ENCODE peak calls at places on chromosomes 2 and 18, in eight cellular contexts. K is IMR-90, B is MCF 10A, D is heart right ventricle, L is thyroid gland, M is WTC11, U is stomach, P is H9. G is an unnamed sample.

GRCh38 chr2:122100371-122101150 is 345.1 kb downstream of the TSN start:
- DNase-seq in L (no peak), K (peak), U (no peak), D (no peak), B (no peak), M (no peak), P (peak), G (no peak)

GRCh38 chr2:236400046-236400574 is 135.9 kb upstream of the ASB18 start:
- DNase-seq in D (no peak), M (no peak), B (no peak), K (no peak), P (no peak), U (no peak), L (no peak), G (no peak)

GRCh38 chr18:64244571-64244970 is 95.7 kb upstream of the LINC00305 start:
- DNase-seq in M (peak), K (no peak), P (peak), L (no peak), U (no peak), B (no peak), D (peak), G (peak)

GRCh38 chr2:226050822-226051221 is 651.3 kb downstream of the NYAP2 start:
- DNase-seq in M (no peak), D (no peak), B (no peak), U (no peak), K (no peak), L (no peak), P (no peak), G (no peak)

GRCh38 chr2:25103287-25103871 is 61.5 kb downstream of the EFR3B start:
- DNase-seq in B (peak), K (peak), P (no peak), L (no peak), U (no peak), D (no peak), M (no peak), G (no peak)

GRCh38 chr2:30798536-30798991 is 8.7 kb downstream of the CAPN13 start:
- DNase-seq in M (no peak), U (no peak), L (no peak), K (no peak), B (no peak), D (no peak), P (no peak), G (no peak)

GRCh38 chr2:137938204-137938603 is 26.1 kb upstream of the HNMT start:
- DNase-seq in U (no peak), B (peak), L (no peak), D (no peak), M (no peak), P (no peak), K (peak), G (no peak)

GRCh38 chr2:54557601-54558187 is 101.6 kb downstream of the SPTBN1 start:
- DNase-seq in B (peak), M (peak), U (peak), K (no peak), D (no peak), L (peak), P (peak), G (peak)

GRCh38 chr2:20480913-20481312 is 34.0 kb downstream of the RHOB start:
- DNase-seq in M (no peak), P (no peak), B (no peak), U (no peak), L (no peak), D (no peak), K (no peak), G (no peak)

GRCh38 chr2:74440378-74441110 is 1.2 kb downstream of the RTKN start:
- DNase-seq in L (peak), B (peak), K (peak), D (peak), U (peak), P (peak), M (peak), G (peak)
- TF ChIP-seq CTCF in L (peak), B (no peak), K (peak), D (peak), U (no peak), P (peak), M (no peak), G (peak)

GRCh38 chr2:207045531-207045930 is 106.2 kb downstream of the CPO start:
- DNase-seq in M (no peak), K (peak), D (no peak), U (no peak), P (no peak), L (no peak), B (no peak), G (no peak)

GRCh38 chr2:207044380-207044779 is 105.1 kb downstream of the CPO start:
- DNase-seq in D (no peak), K (no peak), M (no peak), B (no peak), U (no peak), L (no peak), P (no peak), G (no peak)

GRCh38 chr2:207044963-207045362 is 105.6 kb downstream of the CPO start:
- DNase-seq in L (no peak), M (no peak), B (no peak), K (no peak), P (no peak), D (no peak), U (no peak), G (no peak)

GRCh38 chr2:207048421-207048820 is 109.1 kb downstream of the CPO start:
- DNase-seq in U (no peak), B (no peak), P (no peak), L (no peak), M (no peak), D (no peak), K (peak), G (no peak)

GRCh38 chr2:207046642-207047213 is 107.4 kb downstream of the CPO start:
- DNase-seq in M (no peak), D (no peak), L (no peak), U (no peak), P (no peak), K (no peak), B (peak), G (peak)
- TF ChIP-seq CTCF in M (no peak), D (peak), L (no peak), U (no peak), P (no peak), K (no peak), B (no peak), G (no peak)

GRCh38 chr18:60066576-60066975 is 166.8 kb downstream of the PMAIP1 start:
- DNase-seq in P (no peak), K (no peak), D (no peak), B (no peak), L (no peak), U (no peak), M (no peak), G (no peak)

GRCh38 chr18:60070631-60071030 is 170.8 kb downstream of the PMAIP1 start:
- DNase-seq in P (no peak), L (no peak), U (no peak), M (no peak), B (peak), D (no peak), K (no peak), G (no peak)

GRCh38 chr18:60067426-60068210 is 167.8 kb downstream of the PMAIP1 start:
- DNase-seq in L (no peak), K (no peak), B (no peak), M (no peak), P (no peak), D (no peak), U (no peak), G (no peak)

GRCh38 chr18:60064271-60064670 is 164.5 kb downstream of the PMAIP1 start:
- DNase-seq in M (no peak), L (no peak), U (no peak), D (no peak), P (no peak), K (peak), B (no peak), G (no peak)

GRCh38 chr18:60069145-60069544 is 169.3 kb downstream of the PMAIP1 start:
- DNase-seq in P (no peak), L (no peak), M (no peak), K (no peak), U (no peak), D (no peak), B (no peak), G (no peak)
- TF ChIP-seq CTCF in P (peak), L (no peak), M (no peak), K (no peak), U (no peak), D (no peak), B (no peak), G (no peak)

GRCh38 chr2:118269408-118270051 is 181.3 kb downstream of the INSIG2 start:
- DNase-seq in B (peak), L (no peak), U (no peak), K (no peak), D (no peak), M (peak), P (no peak), G (no peak)
- TF ChIP-seq CTCF in B (peak), L (no peak), U (no peak), K (no peak), D (no peak), M (no peak), P (peak), G (no peak)

GRCh38 chr2:10862330-10862729 is 49.4 kb upstream of the KCNF1 start:
- DNase-seq in M (no peak), L (no peak), K (no peak), D (no peak), U (no peak), B (no peak), P (no peak), G (no peak)

GRCh38 chr2:10865841-10866240 is 45.9 kb upstream of the KCNF1 start:
- DNase-seq in K (no peak), L (no peak), M (no peak), P (no peak), D (no peak), U (no peak), B (no peak), G (no peak)

GRCh38 chr2:10863047-10863446 is 48.7 kb upstream of the KCNF1 start:
- DNase-seq in M (no peak), K (no peak), P (no peak), U (no peak), B (no peak), D (no peak), L (no peak), G (no peak)

GRCh38 chr2:10863837-10864236 is 47.9 kb upstream of the KCNF1 start:
- DNase-seq in U (no peak), L (no peak), P (no peak), K (peak), B (no peak), M (no peak), D (no peak), G (no peak)

GRCh38 chr2:10864888-10865551 is 46.7 kb upstream of the KCNF1 start:
- DNase-seq in K (no peak), M (no peak), B (no peak), U (no peak), L (no peak), D (no peak), P (no peak), G (no peak)
- TF ChIP-seq CTCF in K (no peak), M (no peak), B (peak), U (no peak), L (no peak), D (peak), P (peak), G (no peak)

GRCh38 chr2:216635171-216635570 is 2.0 kb downstream of the IGFBP2 start:
- DNase-seq in P (no peak), B (no peak), K (no peak), M (no peak), D (no peak), L (no peak), U (no peak), G (peak)
- TF ChIP-seq CTCF in P (no peak), B (no peak), K (no peak), M (no peak), D (no peak), L (no peak), U (no peak), G (peak)

G was measured in endothelial cell of umbilical vein.